ENCODE peak calls at places on chromosomes 3 and 15, in six cellular contexts. X, P, T, G, K and I are unnamed samples.

GRCh38 chr15:23395030-23395692 is 40.6 kb downstream of the GOLGA8S start:
- DNase-seq in G (no peak), K (no peak), T (no peak), X (no peak), P (peak; percentile 65), I (no peak)

GRCh38 chr3:177802151-177802900 is 605.0 kb upstream of the TBL1XR1 start:
- DNase-seq in X (no peak), K (no peak), T (no peak), G (no peak), P (no peak), I (no peak)

GRCh38 chr3:105904683-105905320 is 36.0 kb upstream of the CBLB start:
- DNase-seq in K (no peak), T (no peak), G (no peak), P (no peak), X (no peak), I (no peak)

GRCh38 chr3:60277376-60277800 is 973.9 kb downstream of the FHIT start:
- DNase-seq in G (peak; percentile 14), X (no peak), P (no peak), K (no peak), T (no peak), I (no peak)

GRCh38 chr3:36991147-36991546 is 1.8 kb downstream of the EPM2AIP1 start:
- DNase-seq in K (peak; percentile 6), X (no peak), G (no peak), T (no peak), P (no peak), I (no peak)

GRCh38 chr3:107620534-107620933 is 97.8 kb downstream of the BBX start:
- DNase-seq in G (no peak), X (no peak), P (no peak), K (no peak), T (no peak), I (no peak)

GRCh38 chr3:45679805-45680204 is 9.4 kb upstream of the SACM1L start:
- DNase-seq in P (no peak), X (no peak), T (no peak), G (peak; percentile 24), K (no peak), I (no peak)

GRCh38 chr3:52356126-52356525 is 40.0 kb downstream of the DNAH1 start:
- DNase-seq in X (no peak), T (no peak), K (no peak), G (no peak), P (no peak), I (no peak)

GRCh38 chr3:170718848-170719247 is 133.0 kb upstream of the SLC7A14 start:
- DNase-seq in T (no peak), K (no peak), X (no peak), P (no peak), G (no peak), I (no peak)

GRCh38 chr15:66774001-66774814 is 72.2 kb downstream of the SMAD6 start:
- DNase-seq in K (peak; percentile 7), X (peak; percentile 94), P (peak; percentile 91), T (peak; percentile 95), G (peak; percentile 92), I (peak; percentile 33)

GRCh38 chr3:29555590-29555989 is 274.7 kb downstream of the RBMS3 start:
- DNase-seq in P (no peak), X (peak; percentile 70), G (peak; percentile 8), T (no peak), K (no peak), I (no peak)

GRCh38 chr3:14822875-14823807 is 4.4 kb downstream of the FGD5 start:
- DNase-seq in G (peak; percentile 49), T (no peak), P (no peak), X (no peak), K (no peak), I (no peak)

GRCh38 chr3:126111566-126112475 is 27.9 kb upstream of the SLC41A3 start:
- DNase-seq in P (peak; percentile 78), K (no peak), G (no peak), X (no peak), T (peak; percentile 15), I (no peak)

GRCh38 chr3:182793663-182794454 is 555 bp downstream of the ATP11B start:
- DNase-seq in K (peak; percentile 35), X (peak; percentile 77), T (peak; percentile 63), G (peak; percentile 67), P (no peak), I (peak; percentile 70)